ENCODE peak calls at places on chromosomes 5 and 9, in four cellular contexts. T, Q, H and B are unnamed samples.

GRCh38 chr5:125148706-125149105 is 402.3 kb upstream of the ZNF608 start:
- DNase-seq in T (peak; percentile 6), Q (no peak), H (no peak), B (no peak)

GRCh38 chr9:128625391-128626145 is 31.1 kb downstream of the DYNC2I2 start:
- DNase-seq in T (no peak), Q (no peak), H (no peak), B (no peak)

GRCh38 chr5:108924457-108924961 is 176.8 kb downstream of the FER start:
- DNase-seq in T (no peak), Q (no peak), H (no peak), B (no peak)

GRCh38 chr5:30752015-30752414 is 441.5 kb upstream of the CDH6 start:
- DNase-seq in T (no peak), H (no peak), Q (no peak), B (no peak)

GRCh38 chr5:152170350-152170749 is 234.7 kb downstream of the NMUR2 start:
- DNase-seq in Q (no peak), T (no peak), H (no peak), B (no peak)

GRCh38 chr9:122904466-122904822 is 715 bp downstream of the RC3H2 start:
- DNase-seq in T (peak; percentile 57), Q (no peak), H (peak; percentile 61), B (peak; percentile 30)

GRCh38 chr5:167814828-167815227 is 476.6 kb upstream of the WWC1 start:
- DNase-seq in T (peak; percentile 94), H (peak; percentile 65), Q (no peak), B (peak; percentile 89)

GRCh38 chr5:124907098-124907644 is 160.7 kb upstream of the ZNF608 start:
- DNase-seq in H (no peak), T (no peak), Q (no peak), B (no peak)

GRCh38 chr5:53642006-53642405 is 81.6 kb downstream of the NDUFS4 start:
- DNase-seq in Q (no peak), T (peak; percentile 21), H (no peak), B (peak; percentile 7)

GRCh38 chr5:133081716-133082115 is 29.9 kb downstream of the HSPA4 start:
- DNase-seq in H (no peak), T (no peak), Q (no peak), B (no peak)